ENCODE peak calls at places on chromosomes 13 and 19, in four cellular contexts. W, N, Z and V are unnamed samples.

GRCh38 chr13:87671031-87671823 is at the start of gene SLITRK5:
- DNase-seq in W (peak; percentile 3), N (no peak), Z (peak; percentile 4), V (no peak)

GRCh38 chr19:48213959-48214358 is 41.8 kb downstream of the CARD8 start:
- DNase-seq in N (no peak), W (no peak), Z (no peak), V (no peak)

GRCh38 chr13:35512271-35512920 is 35.9 kb upstream of the MAB21L1 start:
- DNase-seq in W (no peak), N (no peak), Z (no peak), V (no peak)

GRCh38 chr13:77832339-77833100 is 86.1 kb downstream of the EDNRB start:
- DNase-seq in Z (no peak), N (no peak), W (no peak), V (no peak)

GRCh38 chr19:54399189-54399588 is 16.1 kb upstream of the TTYH1 start:
- DNase-seq in W (no peak), Z (no peak), N (no peak), V (no peak)

GRCh38 chr19:426725-427445 is 17.9 kb upstream of the C2CD4C start:
- DNase-seq in Z (no peak), N (no peak), W (no peak), V (no peak)

GRCh38 chr13:109355129-109355528 is 431.3 kb downstream of the IRS2 start:
- DNase-seq in N (no peak), Z (no peak), W (no peak), V (no peak)

GRCh38 chr19:1166872-1167573 is 7.0 kb downstream of the SBNO2 start:
- DNase-seq in Z (no peak), W (no peak), N (no peak), V (no peak)

GRCh38 chr13:30676672-30677071 is 58.7 kb upstream of the ALOX5AP start:
- DNase-seq in N (no peak), W (peak; percentile 26), Z (no peak), V (no peak)

GRCh38 chr19:55460670-55461258 is 678 bp downstream of the ISOC2 start:
- DNase-seq in W (peak; percentile 84), Z (peak; percentile 93), N (no peak), V (no peak)

GRCh38 chr13:44549461-44549860 is 26.7 kb downstream of the TSC22D1 start:
- DNase-seq in W (no peak), Z (no peak), N (no peak), V (no peak)

GRCh38 chr13:28658796-28659610 is at the start of gene POMP:
- DNase-seq in W (peak; percentile 80), Z (peak; percentile 86), N (peak; percentile 41), V (peak; percentile 68)

GRCh38 chr13:71240906-71241305 is 626.1 kb downstream of the DACH1 start:
- DNase-seq in Z (no peak), N (no peak), W (no peak), V (no peak)

GRCh38 chr19:1300744-1301490 is 15.2 kb downstream of the EFNA2 start:
- DNase-seq in Z (no peak), N (no peak), W (no peak), V (no peak)

GRCh38 chr13:45834411-45834994 is 17.1 kb downstream of the SIAH3 start:
- DNase-seq in Z (no peak), W (no peak), N (no peak), V (no peak)
- TF ChIP-seq FOSL1 in Z (no peak), W (no peak), N (no peak), V (no peak)

GRCh38 chr19:43766755-43767043 is 11.9 kb upstream of the SMG9 start:
- DNase-seq in Z (no peak), W (no peak), N (no peak), V (no peak)

GRCh38 chr19:43767316-43767715 is 12.6 kb upstream of the SMG9 start:
- DNase-seq in Z (no peak), W (no peak), N (no peak), V (no peak)

GRCh38 chr19:43763473-43763939 is 8.7 kb upstream of the SMG9 start:
- DNase-seq in Z (no peak), W (no peak), N (no peak), V (no peak)

GRCh38 chr19:43762814-43763213 is 8.1 kb upstream of the SMG9 start:
- DNase-seq in W (no peak), N (no peak), Z (no peak), V (no peak)

GRCh38 chr19:43765109-43765876 is 10.5 kb upstream of the SMG9 start:
- DNase-seq in N (no peak), Z (no peak), W (peak; percentile 30), V (peak; percentile 93)
- TF ChIP-seq FOSL1 in N (no peak), Z (peak; percentile 94), W (no peak), V (peak; percentile 93)

GRCh38 chr13:95588721-95589120 is 36.2 kb downstream of the CLDN10 start:
- DNase-seq in Z (no peak), W (no peak), N (no peak), V (no peak)

GRCh38 chr13:95593462-95593861 is 40.9 kb downstream of the CLDN10 start:
- DNase-seq in W (no peak), N (no peak), Z (no peak), V (no peak)

GRCh38 chr13:95585867-95586266 is 33.3 kb downstream of the CLDN10 start:
- DNase-seq in Z (no peak), N (no peak), W (no peak), V (no peak)

DNA sequence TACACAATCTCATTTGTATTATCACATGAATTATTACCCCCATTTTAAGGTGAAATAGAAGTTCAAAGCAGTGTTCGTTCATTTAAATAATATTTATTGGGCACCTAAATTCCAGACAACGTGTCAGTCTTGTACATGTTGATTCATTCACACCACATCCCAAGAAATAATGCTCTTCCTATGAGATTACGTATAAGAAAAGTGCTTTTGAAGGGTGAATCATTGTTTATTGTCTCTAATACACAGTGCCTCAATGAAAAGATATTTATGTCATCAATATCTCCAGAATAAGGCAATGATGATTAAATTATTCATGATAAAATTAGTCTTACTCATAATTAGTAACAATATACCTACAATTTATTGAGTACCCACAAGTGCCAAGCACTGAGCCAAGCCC is 35.6 kb downstream of the CLDN10 start:
- DNase-seq in N (no peak), Z (no peak), W (no peak), V (no peak)
- TF ChIP-seq FOSL1 in N (no peak), Z (no peak), W (no peak), V (no peak)

GRCh38 chr19:10074153-10074552 is 12.0 kb upstream of the SHFL start:
- DNase-seq in N (no peak), Z (peak; percentile 79), W (peak; percentile 60), V (peak; percentile 40)
- TF ChIP-seq FOSL1 in N (no peak), Z (no peak), W (no peak), V (no peak)